ENCODE peak calls at places on chromosomes 5 and 9, in nine cellular contexts. V, M, N, D, F, J, Z, Y and L are unnamed samples.

GRCh38 chr9:133604214-133604613 is 5.0 kb downstream of the FAM163B start:
- DNase-seq in N (peak), F (no peak), J (peak), V (no peak), D (no peak), Y (no peak), Z (no peak), M (no peak), L (no peak)

GRCh38 chr9:127971357-127972315 is 9.2 kb downstream of the EEIG1 start:
- DNase-seq in V (no peak), Y (peak), D (no peak), J (peak), M (no peak), F (no peak), Z (no peak), N (peak), L (no peak)

GRCh38 chr5:67475489-67475888 is 278.9 kb upstream of the CD180 start:
- DNase-seq in M (no peak), F (no peak), Z (no peak), N (no peak), J (no peak), Y (no peak), D (no peak), V (no peak), L (no peak)

GRCh38 chr5:72138943-72139467 is 31.7 kb downstream of the MAP1B start:
- DNase-seq in Y (no peak), J (peak), V (no peak), Z (no peak), N (peak), M (no peak), D (no peak), F (peak), L (no peak)

GRCh38 chr9:77166193-77166592 is 11.1 kb upstream of the VPS13A start:
- DNase-seq in J (no peak), Z (no peak), N (no peak), D (no peak), V (no peak), Y (no peak), M (no peak), F (no peak), L (no peak)

GRCh38 chr5:149962040-149962439 is 1.5 kb downstream of the SLC26A2 start:
- DNase-seq in J (no peak), F (no peak), D (peak), M (no peak), Y (no peak), Z (no peak), N (peak), V (no peak), L (no peak)

GRCh38 chr5:5135957-5136676 is 4.0 kb upstream of the ADAMTS16 start:
- DNase-seq in V (no peak), Z (no peak), M (no peak), F (no peak), N (no peak), D (no peak), J (no peak), Y (no peak), L (no peak)

GRCh38 chr5:110852053-110852452 is 113.2 kb downstream of the SLC25A46 start:
- DNase-seq in D (no peak), M (no peak), Y (no peak), N (peak), Z (no peak), J (no peak), V (no peak), F (no peak), L (no peak)

GRCh38 chr5:108726446-108727091 is 21.1 kb upstream of the FER start:
- DNase-seq in Y (no peak), V (no peak), F (no peak), J (no peak), D (no peak), Z (no peak), N (no peak), M (no peak), L (no peak)

GRCh38 chr9:83628540-83628939 is 5.6 kb downstream of the IDNK start:
- DNase-seq in N (no peak), M (no peak), Y (no peak), V (no peak), F (no peak), Z (no peak), D (no peak), J (no peak), L (no peak)

GRCh38 chr5:172524573-172525021 is 70.3 kb upstream of the SH3PXD2B start:
- DNase-seq in V (no peak), Z (no peak), J (no peak), D (no peak), Y (no peak), F (no peak), N (no peak), M (no peak), L (no peak)

GRCh38 chr9:3920586-3921582 is 379.0 kb downstream of the GLIS3 start:
- DNase-seq in N (peak), Z (no peak), D (no peak), Y (no peak), M (no peak), F (no peak), J (no peak), V (no peak), L (no peak)

GRCh38 chr5:54807421-54807820 is 178.0 kb downstream of the ESM1 start:
- DNase-seq in F (no peak), Z (no peak), D (peak), J (no peak), N (peak), M (no peak), Y (no peak), V (no peak), L (no peak)

GRCh38 chr5:143931389-143931984 is 119.5 kb downstream of the HMHB1 start:
- DNase-seq in M (no peak), D (no peak), J (no peak), F (no peak), Z (no peak), Y (no peak), N (no peak), V (no peak), L (no peak)

GRCh38 chr5:83322273-83322924 is 149.1 kb upstream of the VCAN start:
- DNase-seq in Y (no peak), J (no peak), D (no peak), F (no peak), V (no peak), M (no peak), N (peak), Z (no peak), L (no peak)

GRCh38 chr9:121692606-121693505 is 41.4 kb downstream of the DAB2IP start:
- DNase-seq in N (no peak), D (peak), Y (no peak), V (peak), J (no peak), M (no peak), F (peak), Z (no peak), L (peak)

GRCh38 chr5:78016831-78017529 is 240.8 kb upstream of the TBCA start:
- DNase-seq in Z (no peak), D (no peak), N (no peak), F (no peak), Y (no peak), M (peak), J (no peak), V (no peak), L (peak)

GRCh38 chr5:140251527-140251973 is 51.4 kb downstream of the PFDN1 start:
- DNase-seq in D (peak), F (peak), Y (peak), N (peak), J (peak), Z (no peak), V (no peak), M (no peak), L (no peak)

GRCh38 chr5:174522641-174523260 is 201.6 kb upstream of the MSX2 start:
- DNase-seq in M (no peak), D (no peak), N (no peak), V (no peak), Y (no peak), Z (no peak), F (no peak), J (no peak), L (no peak)

GRCh38 chr5:98957307-98957706 is 28.5 kb upstream of the CHD1 start:
- DNase-seq in Y (no peak), N (no peak), D (no peak), V (no peak), F (no peak), Z (no peak), M (no peak), J (no peak), L (no peak)

GRCh38 chr9:111925017-111925770 is 28.6 kb downstream of the UGCG start:
- DNase-seq in M (no peak), D (no peak), Y (no peak), J (no peak), V (no peak), Z (no peak), N (no peak), F (no peak), L (no peak)

GRCh38 chr9:87850405-87850804 is 32.3 kb upstream of the SPATA31E1 start:
- DNase-seq in Y (no peak), N (peak), M (no peak), V (no peak), D (no peak), F (peak), J (no peak), Z (no peak), L (no peak)

GRCh38 chr5:129361441-129362025 is 98.6 kb upstream of the ADAMTS19 start:
- DNase-seq in F (no peak), J (no peak), N (peak), D (peak), Z (no peak), V (no peak), Y (no peak), M (no peak), L (no peak)

GRCh38 chr9:20139755-20140154 is 350.9 kb upstream of the SLC24A2 start:
- DNase-seq in M (no peak), N (no peak), D (no peak), Z (no peak), Y (no peak), F (no peak), J (no peak), V (no peak), L (no peak)

GRCh38 chr9:112332272-112332671 is 1.1 kb downstream of the PTBP3 start:
- DNase-seq in Y (no peak), V (no peak), N (no peak), D (peak), Z (no peak), M (no peak), F (no peak), J (no peak), L (no peak)

GRCh38 chr9:124800306-124801259 is 23.6 kb downstream of the OLFML2A start:
- DNase-seq in Z (no peak), J (no peak), D (no peak), M (no peak), V (no peak), Y (no peak), N (peak), F (no peak), L (no peak)

GRCh38 chr9:135334953-135335460 is 144.6 kb upstream of the PPP1R26 start:
- DNase-seq in Y (no peak), F (no peak), D (no peak), J (no peak), V (no peak), N (no peak), Z (no peak), M (no peak), L (no peak)